ENCODE peak calls at places on chromosomes 3 and 15, in seven cellular contexts. One of them, this sample, is unnamed.
A peak's percentile ranks its signal among the peaks of the same experiment; 100 is the strongest.

GRCh38 chr3:117398166-117398954 is 688.8 kb downstream of the TUSC7 start:
- DNase-seq in NCI-H2081: peak; percentile 85
- DNase-seq in esophagus squamous epithelium: no peak
- DNase-seq in AG10803: no peak
- DNase-seq in GM20000: no peak
- DNase-seq in GM04503: no peak
- DNase-seq in KG1: no peak
- DNase-seq in this sample: no peak

GRCh38 chr3:138367912-138368311 is 19.5 kb downstream of the MRAS start:
- DNase-seq in NCI-H2081: no peak
- DNase-seq in esophagus squamous epithelium: no peak
- DNase-seq in AG10803: peak; percentile 60
- DNase-seq in GM20000: no peak
- DNase-seq in GM04503: no peak
- DNase-seq in KG1: no peak
- DNase-seq in this sample: no peak

GRCh38 chr15:35669457-35670045 is 123.6 kb upstream of the DPH6 start:
- DNase-seq in NCI-H2081: no peak
- DNase-seq in esophagus squamous epithelium: no peak
- DNase-seq in AG10803: no peak
- DNase-seq in GM20000: no peak
- DNase-seq in GM04503: no peak
- DNase-seq in KG1: no peak
- DNase-seq in this sample: no peak

GRCh38 chr3:17023006-17023664 is 138.4 kb downstream of the PLCL2 start:
- DNase-seq in NCI-H2081: no peak
- DNase-seq in esophagus squamous epithelium: no peak
- DNase-seq in AG10803: no peak
- DNase-seq in GM20000: peak; percentile 40
- DNase-seq in GM04503: no peak
- DNase-seq in KG1: no peak
- DNase-seq in this sample: no peak

GRCh38 chr15:71782447-71783165 is 27.7 kb upstream of the NR2E3 start:
- DNase-seq in NCI-H2081: no peak
- DNase-seq in esophagus squamous epithelium: no peak
- DNase-seq in AG10803: no peak
- DNase-seq in GM20000: no peak
- DNase-seq in GM04503: no peak
- DNase-seq in KG1: no peak
- DNase-seq in this sample: no peak

GRCh38 chr15:51759557-51760070 is 8.2 kb downstream of the TMOD2 start:
- DNase-seq in NCI-H2081: no peak
- DNase-seq in esophagus squamous epithelium: no peak
- DNase-seq in AG10803: peak; percentile 98
- DNase-seq in GM20000: no peak
- DNase-seq in GM04503: peak; percentile 82
- DNase-seq in KG1: no peak
- DNase-seq in this sample: no peak

GRCh38 chr3:130700541-130700940 is 46.1 kb downstream of the PIK3R4 start:
- DNase-seq in NCI-H2081: no peak
- DNase-seq in esophagus squamous epithelium: no peak
- DNase-seq in AG10803: no peak
- DNase-seq in GM20000: no peak
- DNase-seq in GM04503: no peak
- DNase-seq in KG1: no peak
- DNase-seq in this sample: no peak

GRCh38 chr3:118793176-118793575 is 241.5 kb downstream of the IGSF11 start:
- DNase-seq in NCI-H2081: no peak
- DNase-seq in esophagus squamous epithelium: no peak
- DNase-seq in AG10803: no peak
- DNase-seq in GM20000: no peak
- DNase-seq in GM04503: no peak
- DNase-seq in KG1: no peak
- DNase-seq in this sample: no peak

GRCh38 chr15:72784233-72784876 is 797 bp upstream of the ADPGK start:
- DNase-seq in NCI-H2081: peak; percentile 79
- DNase-seq in esophagus squamous epithelium: no peak
- DNase-seq in AG10803: peak; percentile 84
- DNase-seq in GM20000: peak; percentile 70
- DNase-seq in GM04503: peak; percentile 68
- DNase-seq in KG1: peak; percentile 89
- DNase-seq in this sample: no peak

GRCh38 chr3:8324727-8325126 is 176.9 kb upstream of the LMCD1 start:
- DNase-seq in NCI-H2081: no peak
- DNase-seq in esophagus squamous epithelium: no peak
- DNase-seq in AG10803: peak; percentile 55
- DNase-seq in GM20000: peak; percentile 57
- DNase-seq in GM04503: no peak
- DNase-seq in KG1: peak; percentile 6
- DNase-seq in this sample: no peak

GRCh38 chr3:27985369-27986035 is 255.9 kb upstream of the CMC1 start:
- DNase-seq in NCI-H2081: no peak
- DNase-seq in esophagus squamous epithelium: no peak
- DNase-seq in AG10803: peak; percentile 64
- DNase-seq in GM20000: no peak
- DNase-seq in GM04503: peak; percentile 47
- DNase-seq in KG1: no peak
- DNase-seq in this sample: no peak

GRCh38 chr15:74168673-74169274 is 4.7 kb upstream of the ISLR start:
- DNase-seq in NCI-H2081: no peak
- DNase-seq in esophagus squamous epithelium: no peak
- DNase-seq in AG10803: no peak
- DNase-seq in GM20000: no peak
- DNase-seq in GM04503: no peak
- DNase-seq in KG1: no peak
- DNase-seq in this sample: no peak

GRCh38 chr3:128098234-128098633 is 25.4 kb downstream of the RUVBL1 start:
- DNase-seq in NCI-H2081: no peak
- DNase-seq in esophagus squamous epithelium: no peak
- DNase-seq in AG10803: no peak
- DNase-seq in GM20000: no peak
- DNase-seq in GM04503: no peak
- DNase-seq in KG1: no peak
- DNase-seq in this sample: no peak

GRCh38 chr3:125231895-125232294 is 19.3 kb upstream of the SLC12A8 start:
- DNase-seq in NCI-H2081: no peak
- DNase-seq in esophagus squamous epithelium: no peak
- DNase-seq in AG10803: peak; percentile 69
- DNase-seq in GM20000: no peak
- DNase-seq in GM04503: peak; percentile 39
- DNase-seq in KG1: no peak
- DNase-seq in this sample: no peak

This sample was measured in cerebellar nuclear complex.